ENCODE peak calls at places on chromosomes 5 and 9, in four cellular contexts. One of them, this sample, is unnamed.

GRCh38 chr5:172420215-172420934 is 34.0 kb downstream of the SH3PXD2B start:
- DNase-seq in HCT116: peak; percentile 60
- DNase-seq in IMR-90: peak; percentile 94
- DNase-seq in GM23248: peak; percentile 93
- DNase-seq in this sample: peak; percentile 93

GRCh38 chr9:113564804-113565237 is 101.3 kb downstream of the RGS3 start:
- DNase-seq in HCT116: no peak
- DNase-seq in IMR-90: peak; percentile 61
- DNase-seq in GM23248: peak; percentile 93
- DNase-seq in this sample: no peak

GRCh38 chr9:91302831-91303230 is 58.9 kb downstream of the AUH start:
- DNase-seq in HCT116: peak; percentile 79
- DNase-seq in IMR-90: peak; percentile 93
- DNase-seq in GM23248: peak; percentile 91
- DNase-seq in this sample: peak; percentile 89

GRCh38 chr5:116395178-116395577 is 179.4 kb downstream of the SEMA6A start:
- DNase-seq in HCT116: no peak
- DNase-seq in IMR-90: no peak
- DNase-seq in GM23248: no peak
- DNase-seq in this sample: no peak

GRCh38 chr9:68798408-68798807 is 93.4 kb downstream of the PIP5K1B start:
- DNase-seq in HCT116: no peak
- DNase-seq in IMR-90: no peak
- DNase-seq in GM23248: no peak
- DNase-seq in this sample: no peak

GRCh38 chr5:146965781-146966659 is 87.5 kb upstream of the PPP2R2B start:
- DNase-seq in HCT116: peak; percentile 74
- DNase-seq in IMR-90: peak; percentile 69
- DNase-seq in GM23248: peak; percentile 82
- DNase-seq in this sample: peak; percentile 83

GRCh38 chr9:27033815-27034403 is 28.4 kb upstream of the LRRC19 start:
- DNase-seq in HCT116: peak; percentile 18
- DNase-seq in IMR-90: peak; percentile 53
- DNase-seq in GM23248: peak; percentile 54
- DNase-seq in this sample: peak; percentile 78

GRCh38 chr5:85397451-85397850 is 1012.8 kb upstream of the EDIL3 start:
- DNase-seq in HCT116: no peak
- DNase-seq in IMR-90: no peak
- DNase-seq in GM23248: no peak
- DNase-seq in this sample: no peak

GRCh38 chr9:105296889-105297288 is 52.4 kb downstream of the SLC44A1 start:
- DNase-seq in HCT116: peak; percentile 18
- DNase-seq in IMR-90: peak; percentile 90
- DNase-seq in GM23248: peak; percentile 97
- DNase-seq in this sample: peak; percentile 66
- H3K9ac ChIP-seq in HCT116: peak overlapping the region; percentile 0
- H3K9ac ChIP-seq in IMR-90: no peak overlapping the region
- H3K9ac ChIP-seq in GM23248: peak overlapping the region; percentile 82
- H3K9ac ChIP-seq in this sample: no peak overlapping the region

GRCh38 chr5:69042915-69043795 is 50.7 kb upstream of the SLC30A5 start:
- DNase-seq in HCT116: peak; percentile 88
- DNase-seq in IMR-90: peak; percentile 93
- DNase-seq in GM23248: peak; percentile 89
- DNase-seq in this sample: peak; percentile 65
- H3K4me3 ChIP-seq in HCT116: peak overlapping the region; percentile 60
- H3K4me3 ChIP-seq in IMR-90: peak overlapping the region; percentile 53
- H3K4me3 ChIP-seq in GM23248: peak overlapping the region; percentile 88
- H3K4me3 ChIP-seq in this sample: peak overlapping the region; percentile 71

DNA sequence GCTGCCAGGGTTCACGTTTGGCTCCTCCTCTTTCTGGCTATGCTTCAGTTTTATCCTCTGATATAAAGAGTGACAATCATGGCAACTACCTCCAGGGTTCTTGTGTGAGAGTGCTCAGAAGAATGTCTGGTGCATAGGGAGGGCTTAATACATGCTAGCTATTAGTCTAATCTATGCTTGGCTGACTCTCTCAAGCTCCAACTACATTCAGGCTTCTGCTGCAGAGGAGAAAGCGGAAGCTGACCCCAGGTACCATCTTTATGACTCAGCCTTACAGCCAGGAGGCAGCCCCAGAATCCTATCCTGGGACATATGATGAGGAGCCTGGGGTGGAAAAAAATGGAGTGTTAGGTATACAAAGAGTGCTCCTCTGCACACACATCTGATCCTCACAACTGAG is 32.1 kb upstream of the RASGRF2 start:
- DNase-seq in HCT116: no peak
- DNase-seq in IMR-90: no peak
- DNase-seq in GM23248: no peak
- DNase-seq in this sample: no peak
- H3K9ac ChIP-seq in HCT116: no peak overlapping the region
- H3K9ac ChIP-seq in IMR-90: no peak overlapping the region
- H3K9ac ChIP-seq in GM23248: no peak overlapping the region
- H3K9ac ChIP-seq in this sample: no peak overlapping the region

DNA sequence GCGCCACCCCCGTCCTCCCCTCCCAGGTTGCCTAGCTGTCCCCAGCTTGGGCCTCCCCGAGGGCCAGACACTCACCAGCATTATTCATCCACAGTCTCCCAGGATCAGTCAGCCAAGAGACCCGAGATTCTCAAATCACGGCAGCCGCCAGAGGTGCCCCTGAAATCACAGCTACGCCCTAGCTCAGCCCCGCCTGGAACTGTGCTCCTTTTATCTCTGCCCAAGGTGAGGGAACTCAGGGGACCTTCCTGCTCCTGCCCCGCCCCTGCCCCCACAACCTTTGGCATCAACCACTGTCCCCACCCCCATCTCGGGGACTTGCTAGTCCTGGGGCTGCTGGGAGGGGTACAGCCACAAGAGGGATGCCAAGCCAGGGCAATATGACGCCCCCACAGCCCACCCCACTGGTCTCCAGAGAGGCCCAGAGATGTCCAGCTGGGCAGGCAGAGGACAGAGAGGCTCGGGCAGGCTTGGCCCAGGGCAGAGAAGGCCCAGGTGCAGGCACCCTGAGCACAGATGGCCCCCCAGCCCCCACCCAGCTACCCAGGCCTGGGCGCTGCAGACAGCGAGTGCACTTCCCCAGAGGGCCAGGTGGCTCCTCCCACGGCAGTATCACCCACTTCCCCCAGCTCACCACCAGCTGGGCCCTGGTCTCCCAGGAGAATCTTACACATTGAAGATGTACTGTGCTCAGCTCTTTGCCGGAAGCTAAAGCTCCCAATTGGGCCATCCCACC is at the start of gene FUT7:
- DNase-seq in HCT116: no peak
- DNase-seq in IMR-90: no peak
- DNase-seq in GM23248: no peak
- DNase-seq in this sample: no peak
- H3K4me3 ChIP-seq in HCT116: no peak within 1 kb of the TSS
- H3K4me3 ChIP-seq in IMR-90: no peak within 1 kb of the TSS
- H3K4me3 ChIP-seq in GM23248: no peak within 1 kb of the TSS
- H3K4me3 ChIP-seq in this sample: no peak within 1 kb of the TSS

GRCh38 chr9:133578524-133579230 is 30.5 kb downstream of the FAM163B start:
- DNase-seq in HCT116: no peak
- DNase-seq in IMR-90: no peak
- DNase-seq in GM23248: no peak
- DNase-seq in this sample: no peak
- H3K9ac ChIP-seq in HCT116: no peak overlapping the region
- H3K9ac ChIP-seq in IMR-90: no peak overlapping the region
- H3K9ac ChIP-seq in GM23248: no peak overlapping the region
- H3K9ac ChIP-seq in this sample: no peak overlapping the region

GRCh38 chr5:109407913-109408312 is 1.9 kb downstream of the PJA2 start:
- DNase-seq in HCT116: no peak
- DNase-seq in IMR-90: no peak
- DNase-seq in GM23248: peak; percentile 34
- DNase-seq in this sample: no peak

GRCh38 chr5:109409844-109410388 is at the start of gene PJA2:
- DNase-seq in HCT116: peak; percentile 99
- DNase-seq in IMR-90: peak; percentile 100
- DNase-seq in GM23248: peak; percentile 100
- DNase-seq in this sample: peak; percentile 99

GRCh38 chr5:109404428-109404960 is 5.3 kb downstream of the PJA2 start:
- DNase-seq in HCT116: no peak
- DNase-seq in IMR-90: no peak
- DNase-seq in GM23248: no peak
- DNase-seq in this sample: no peak

GRCh38 chr5:109409061-109409843 is 522 bp downstream of the PJA2 start:
- DNase-seq in HCT116: peak; percentile 22
- DNase-seq in IMR-90: peak; percentile 80
- DNase-seq in GM23248: peak; percentile 89
- DNase-seq in this sample: peak; percentile 56

DNA sequence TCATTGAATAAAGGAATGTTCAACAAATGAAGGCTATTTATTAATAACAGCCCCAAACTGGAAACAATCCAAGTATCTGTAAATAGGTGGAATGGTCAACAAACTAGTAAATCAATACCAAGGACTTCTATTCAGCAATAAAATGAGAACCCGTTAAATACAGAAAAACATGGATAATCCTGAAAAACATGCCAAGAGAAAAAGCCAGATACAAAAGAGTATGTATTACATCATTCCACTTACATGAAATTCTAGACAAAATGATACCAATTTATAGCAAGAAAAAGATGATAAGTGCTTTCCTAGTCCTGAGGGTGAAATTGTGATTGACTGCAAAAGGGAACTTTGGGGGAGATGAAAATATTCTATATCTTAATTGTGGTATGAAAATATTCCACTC is 3.1 kb downstream of the PJA2 start:
- DNase-seq in HCT116: no peak
- DNase-seq in IMR-90: no peak
- DNase-seq in GM23248: peak; percentile 21
- DNase-seq in this sample: no peak
- H3K4me3 ChIP-seq in HCT116: no peak overlapping the region
- H3K4me3 ChIP-seq in IMR-90: no peak overlapping the region
- H3K4me3 ChIP-seq in GM23248: peak overlapping the region; percentile 100
- H3K4me3 ChIP-seq in this sample: peak overlapping the region; percentile 88

DNA sequence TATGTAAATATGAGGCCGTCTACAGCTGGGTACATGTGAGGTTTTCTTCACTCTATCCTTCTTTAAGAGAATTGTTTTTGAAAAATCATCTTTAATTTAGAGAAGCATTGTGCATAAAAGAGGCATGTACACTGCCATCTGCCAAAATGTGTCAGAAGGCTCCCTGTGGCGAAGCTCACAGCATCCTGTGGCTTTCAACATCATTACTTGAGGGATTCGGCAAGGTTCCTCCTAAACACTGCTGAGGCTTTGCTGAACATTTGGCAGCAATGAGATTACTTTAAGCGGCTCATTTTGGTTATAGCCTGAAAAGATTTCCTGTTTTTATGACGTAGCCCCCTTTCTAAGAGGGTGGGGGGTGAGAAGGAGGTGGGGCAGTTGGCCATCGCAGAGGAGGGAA is 469.5 kb downstream of the RASEF start:
- DNase-seq in HCT116: no peak
- DNase-seq in IMR-90: no peak
- DNase-seq in GM23248: peak; percentile 15
- DNase-seq in this sample: no peak
- H3K9ac ChIP-seq in HCT116: no peak overlapping the region
- H3K9ac ChIP-seq in IMR-90: no peak overlapping the region
- H3K9ac ChIP-seq in GM23248: no peak overlapping the region
- H3K9ac ChIP-seq in this sample: no peak overlapping the region

DNA sequence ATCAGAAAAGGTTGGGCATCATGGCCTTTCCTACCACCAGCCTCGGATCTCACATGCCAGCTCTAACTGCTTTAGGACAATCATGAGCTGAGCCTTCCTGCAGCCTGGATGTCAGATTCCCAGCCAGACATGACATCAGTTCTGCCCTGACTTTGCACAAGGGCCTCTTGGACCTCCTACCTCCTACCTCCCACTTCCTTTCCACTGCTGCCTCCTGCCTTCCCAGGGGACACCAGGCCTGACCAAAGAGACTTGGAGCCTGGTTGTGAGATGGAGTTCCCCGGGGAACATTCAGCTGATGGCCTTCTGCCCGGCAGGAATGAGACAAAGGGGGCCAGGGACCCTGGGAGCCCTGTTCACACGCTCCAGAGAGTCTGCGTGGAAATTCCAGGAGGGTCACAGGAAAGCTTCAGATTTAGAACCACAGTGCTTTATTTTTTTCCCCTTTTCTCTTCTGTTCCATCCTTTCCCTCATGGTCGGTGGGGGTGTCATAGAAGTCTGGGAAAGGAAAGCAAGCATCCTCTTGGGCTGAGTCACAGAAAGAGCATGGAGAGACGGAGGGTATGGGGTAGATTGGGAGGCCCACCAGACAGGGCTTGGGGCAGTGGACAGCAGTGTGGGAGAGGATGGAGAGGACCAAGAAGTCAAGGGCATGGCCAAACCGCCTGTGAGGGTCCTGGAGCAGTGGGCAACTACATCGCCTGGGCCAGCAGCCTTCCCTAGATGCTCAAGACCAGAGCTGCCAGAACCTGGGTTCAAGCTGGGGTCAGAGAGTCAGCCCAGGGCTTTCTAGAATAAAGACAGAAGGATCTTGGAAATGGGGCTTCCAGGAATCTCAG is 35.5 kb upstream of the IL17B start:
- DNase-seq in HCT116: no peak
- DNase-seq in IMR-90: peak; percentile 79
- DNase-seq in GM23248: peak; percentile 86
- DNase-seq in this sample: no peak
- H3K4me3 ChIP-seq in HCT116: no peak overlapping the region
- H3K4me3 ChIP-seq in IMR-90: no peak overlapping the region
- H3K4me3 ChIP-seq in GM23248: no peak overlapping the region
- H3K4me3 ChIP-seq in this sample: no peak overlapping the region

GRCh38 chr5:177514541-177514940 is 2.2 kb downstream of the DDX41 start:
- DNase-seq in HCT116: no peak
- DNase-seq in IMR-90: no peak
- DNase-seq in GM23248: no peak
- DNase-seq in this sample: no peak
- H3K9ac ChIP-seq in HCT116: no peak overlapping the region
- H3K9ac ChIP-seq in IMR-90: no peak overlapping the region
- H3K9ac ChIP-seq in GM23248: peak overlapping the region; percentile 85
- H3K9ac ChIP-seq in this sample: no peak overlapping the region

GRCh38 chr5:177545487-177546261 is 8.7 kb downstream of the FAM193B start:
- DNase-seq in HCT116: no peak
- DNase-seq in IMR-90: peak; percentile 83
- DNase-seq in GM23248: peak; percentile 92
- DNase-seq in this sample: no peak

GRCh38 chr5:177542816-177543472 is 11.4 kb downstream of the FAM193B start:
- DNase-seq in HCT116: no peak
- DNase-seq in IMR-90: no peak
- DNase-seq in GM23248: no peak
- DNase-seq in this sample: no peak

GRCh38 chr5:177550120-177550519 is 4.2 kb downstream of the FAM193B start:
- DNase-seq in HCT116: no peak
- DNase-seq in IMR-90: no peak
- DNase-seq in GM23248: no peak
- DNase-seq in this sample: no peak

GRCh38 chr5:177547736-177548135 is 6.6 kb downstream of the FAM193B start:
- DNase-seq in HCT116: no peak
- DNase-seq in IMR-90: no peak
- DNase-seq in GM23248: no peak
- DNase-seq in this sample: no peak

GRCh38 chr5:177546262-177546741 is 8.1 kb downstream of the FAM193B start:
- DNase-seq in HCT116: no peak
- DNase-seq in IMR-90: peak; percentile 99
- DNase-seq in GM23248: peak; percentile 97
- DNase-seq in this sample: peak; percentile 99
- H3K4me3 ChIP-seq in HCT116: no peak overlapping the region
- H3K4me3 ChIP-seq in IMR-90: no peak overlapping the region
- H3K4me3 ChIP-seq in GM23248: peak overlapping the region; percentile 24
- H3K4me3 ChIP-seq in this sample: no peak overlapping the region

This sample was measured in PC-3.